ENCODE peak calls at places on chromosomes 16 and 17, in eight cellular contexts. F is fibroblast of mammary gland; S is stimulated activated naive CD8-positive, alpha-beta T cell treated with anti-CD3 and anti-CD28 coated beads, Interleukin-15, Interleukin-2, amounts not matched to agents 100 U/mL and 50 U/mL, for 24 hours; B is stimulated activated CD4-positive, alpha-beta T cell treated with anti-CD3 and anti-CD28 coated beads, Interleukin-15, amount 100 ng/mL, for 1 hour; Q is neural crest cell; A is right lobe of liver; K is HAP-1; U is putamen. H is an unnamed sample.

GRCh38 chr17:62065611-62066468 is 762 bp upstream of the MED13 start:
- DNase-seq in U (peak), A (peak), Q (peak), B (peak), F (peak), K (peak), S (peak), H (peak)

GRCh38 chr16:62597874-62598273 is 561.6 kb upstream of the CDH8 start:
- DNase-seq in U (no peak), A (no peak), F (no peak), Q (no peak), B (no peak), S (no peak), K (no peak), H (no peak)

GRCh38 chr17:57975044-57975443 is 13.0 kb downstream of the VEZF1 start:
- DNase-seq in K (no peak), S (no peak), B (no peak), U (no peak), F (peak), Q (no peak), A (peak), H (no peak)

GRCh38 chr16:1481906-1482835 is 6.6 kb downstream of the PTX4 start:
- DNase-seq in K (no peak), U (no peak), B (no peak), S (no peak), F (peak), A (no peak), Q (no peak), H (no peak)

GRCh38 chr17:28282596-28282995 is 36.4 kb upstream of the TMEM97 start:
- DNase-seq in U (no peak), Q (no peak), K (no peak), B (no peak), F (peak), S (no peak), A (no peak), H (no peak)

GRCh38 chr17:79988163-79988971 is 47.3 kb downstream of the TBC1D16 start:
- DNase-seq in B (no peak), Q (no peak), A (peak), U (no peak), K (no peak), S (peak), F (peak), H (no peak)

GRCh38 chr17:5843366-5844026 is 226.7 kb upstream of the WSCD1 start:
- DNase-seq in K (no peak), U (no peak), S (no peak), F (no peak), Q (no peak), B (no peak), A (no peak), H (no peak)

GRCh38 chr16:10616744-10617640 is 36.6 kb upstream of the EMP2 start:
- DNase-seq in S (no peak), A (peak), Q (peak), K (no peak), U (peak), F (peak), B (no peak), H (no peak)

GRCh38 chr17:1709971-1710806 is at the start of gene TLCD2:
- DNase-seq in S (no peak), K (peak), F (peak), A (peak), Q (peak), U (no peak), B (no peak), H (no peak)

GRCh38 chr16:26149661-26150060 is 457.9 kb downstream of the HS3ST4 start:
- DNase-seq in S (no peak), K (no peak), U (peak), A (no peak), B (no peak), F (no peak), Q (no peak), H (no peak)

GRCh38 chr17:1958134-1958881 is 66.8 kb downstream of the RTN4RL1 start:
- DNase-seq in F (no peak), Q (no peak), K (no peak), A (no peak), U (no peak), S (no peak), B (no peak), H (no peak)

GRCh38 chr17:81889602-81890001 is 1.8 kb downstream of the ALYREF start:
- DNase-seq in B (no peak), Q (no peak), F (no peak), U (no peak), A (no peak), K (no peak), S (no peak), H (no peak)

GRCh38 chr16:69093974-69094373 is 11.5 kb upstream of the HAS3 start:
- DNase-seq in S (no peak), U (no peak), F (no peak), B (no peak), Q (no peak), K (no peak), A (no peak), H (no peak)

GRCh38 chr16:85167589-85168537 is 55.6 kb upstream of the CIBAR2 start:
- DNase-seq in S (no peak), U (no peak), F (no peak), B (no peak), Q (no peak), K (peak), A (peak), H (no peak)

GRCh38 chr16:17417740-17418139 is 53.0 kb downstream of the XYLT1 start:
- DNase-seq in Q (no peak), U (no peak), F (peak), B (no peak), K (no peak), A (no peak), S (peak), H (no peak)

GRCh38 chr17:72622661-72623433 is 469.6 kb downstream of the SLC39A11 start:
- DNase-seq in U (no peak), F (no peak), Q (no peak), A (no peak), S (no peak), B (no peak), K (no peak), H (no peak)

GRCh38 chr16:69100046-69100765 is 5.2 kb upstream of the HAS3 start:
- DNase-seq in U (no peak), Q (no peak), S (no peak), F (no peak), K (no peak), B (no peak), A (no peak), H (no peak)

GRCh38 chr17:45230787-45231480 is 9.2 kb downstream of the FMNL1 start:
- DNase-seq in K (no peak), F (peak), U (no peak), S (no peak), A (no peak), Q (no peak), B (no peak), H (no peak)

GRCh38 chr17:3030096-3030495 is 33.3 kb downstream of the OR1D5 start:
- DNase-seq in Q (no peak), B (no peak), A (no peak), U (no peak), S (no peak), F (peak), K (no peak), H (no peak)

GRCh38 chr17:32525116-32525515 is 38.3 kb downstream of the CDK5R1 start:
- DNase-seq in Q (no peak), A (no peak), F (peak), S (no peak), K (no peak), U (no peak), B (no peak), H (no peak)

GRCh38 chr17:75622071-75622470 is 11.2 kb upstream of the SMIM5 start:
- DNase-seq in F (no peak), B (no peak), S (no peak), U (no peak), A (no peak), Q (no peak), K (no peak), H (no peak)

GRCh38 chr17:60170835-60171752 is 21.3 kb downstream of the CA4 start:
- DNase-seq in S (no peak), U (peak), F (peak), A (no peak), K (no peak), B (no peak), Q (no peak), H (no peak)

GRCh38 chr17:19645608-19646250 is 2.8 kb upstream of the ALDH3A2 start:
- DNase-seq in U (peak), Q (peak), K (no peak), B (peak), F (peak), S (peak), A (peak), H (peak)

GRCh38 chr16:78325532-78325931 is 226.1 kb downstream of the WWOX start:
- DNase-seq in K (no peak), S (no peak), U (no peak), A (no peak), B (no peak), F (no peak), Q (no peak), H (no peak)

GRCh38 chr17:64024781-64025731 is 4.6 kb upstream of the ICAM2 start:
- DNase-seq in K (no peak), A (peak), U (no peak), F (peak), Q (no peak), B (no peak), S (no peak), H (no peak)

GRCh38 chr16:56561126-56561525 is 3.7 kb upstream of the MT4 start:
- DNase-seq in S (no peak), Q (no peak), U (no peak), K (no peak), F (no peak), A (no peak), B (no peak), H (no peak)

GRCh38 chr17:81483085-81483861 is 29.3 kb downstream of the ACTG1 start:
- DNase-seq in S (peak), U (no peak), B (no peak), Q (peak), K (no peak), F (no peak), A (no peak), H (no peak)

GRCh38 chr16:53207810-53208752 is 153.3 kb downstream of the CHD9 start:
- DNase-seq in S (peak), U (peak), B (no peak), Q (peak), K (peak), F (peak), A (no peak), H (peak)

GRCh38 chr16:69131167-69131748 is 1.1 kb downstream of the CHTF8 start:
- DNase-seq in K (peak), U (peak), A (no peak), Q (no peak), S (peak), B (no peak), F (no peak), H (no peak)

GRCh38 chr17:27481327-27481726 is 25.1 kb downstream of the KSR1 start:
- DNase-seq in Q (no peak), F (no peak), B (no peak), K (no peak), S (peak), U (no peak), A (no peak), H (no peak)

GRCh38 chr16:30875881-30876791 is 17.7 kb downstream of the BCL7C start:
- DNase-seq in F (peak), S (peak), Q (peak), K (peak), U (no peak), B (no peak), A (no peak), H (no peak)

GRCh38 chr16:72854537-72854936 is 193.4 kb downstream of the ZFHX3 start:
- DNase-seq in S (no peak), B (no peak), Q (no peak), F (no peak), A (no peak), U (no peak), K (no peak), H (no peak)

GRCh38 chr17:18217412-18218015 is 7.9 kb upstream of the LLGL1 start:
- DNase-seq in K (peak), U (no peak), Q (peak), S (peak), F (peak), A (peak), B (peak), H (peak)

GRCh38 chr17:32487460-32488176 is 825 bp downstream of the CDK5R1 start:
- DNase-seq in Q (no peak), F (no peak), U (peak), A (no peak), K (no peak), B (no peak), S (peak), H (no peak)